ENCODE peak calls at places on chromosomes 13 and 19, in eight cellular contexts. One of them, this sample, is unnamed.

GRCh38 chr13:37811441-37811840 is 58.1 kb downstream of the TRPC4 start:
- DNase-seq in fibroblast of mammary gland: no peak
- DNase-seq in A549: no peak
- DNase-seq in fibroblast of pulmonary artery: peak
- DNase-seq in brain microvascular endothelial cell: peak
- DNase-seq in OCI-LY7: no peak
- DNase-seq in progenitor cell of endocrine pancreas: no peak
- DNase-seq in GM12865: no peak
- DNase-seq in this sample: no peak

GRCh38 chr19:1396019-1396767 is 5.1 kb downstream of the GAMT start:
- DNase-seq in brain microvascular endothelial cell: no peak
- DNase-seq in A549: no peak
- DNase-seq in fibroblast of pulmonary artery: no peak
- DNase-seq in GM12865: no peak
- DNase-seq in OCI-LY7: no peak
- DNase-seq in fibroblast of mammary gland: no peak
- DNase-seq in progenitor cell of endocrine pancreas: no peak
- DNase-seq in this sample: no peak

GRCh38 chr13:110387451-110388140 is 80.5 kb downstream of the COL4A2 start:
- DNase-seq in GM12865: peak
- DNase-seq in OCI-LY7: no peak
- DNase-seq in progenitor cell of endocrine pancreas: no peak
- DNase-seq in fibroblast of pulmonary artery: peak
- DNase-seq in A549: no peak
- DNase-seq in brain microvascular endothelial cell: peak
- DNase-seq in fibroblast of mammary gland: peak
- DNase-seq in this sample: no peak

GRCh38 chr13:98766120-98766519 is 13.6 kb upstream of the SLC15A1 start:
- DNase-seq in GM12865: no peak
- DNase-seq in progenitor cell of endocrine pancreas: no peak
- DNase-seq in OCI-LY7: no peak
- DNase-seq in fibroblast of pulmonary artery: no peak
- DNase-seq in brain microvascular endothelial cell: no peak
- DNase-seq in A549: no peak
- DNase-seq in fibroblast of mammary gland: no peak
- DNase-seq in this sample: no peak

GRCh38 chr13:39269411-39269810 is 231.2 kb downstream of the NHLRC3 start:
- DNase-seq in GM12865: no peak
- DNase-seq in brain microvascular endothelial cell: no peak
- DNase-seq in progenitor cell of endocrine pancreas: no peak
- DNase-seq in OCI-LY7: no peak
- DNase-seq in fibroblast of mammary gland: peak
- DNase-seq in fibroblast of pulmonary artery: no peak
- DNase-seq in A549: no peak
- DNase-seq in this sample: no peak

GRCh38 chr19:39399684-39400465 is 6.8 kb upstream of the ZFP36 start:
- DNase-seq in fibroblast of pulmonary artery: no peak
- DNase-seq in GM12865: no peak
- DNase-seq in brain microvascular endothelial cell: no peak
- DNase-seq in progenitor cell of endocrine pancreas: no peak
- DNase-seq in fibroblast of mammary gland: no peak
- DNase-seq in A549: no peak
- DNase-seq in OCI-LY7: no peak
- DNase-seq in this sample: no peak

GRCh38 chr19:29678484-29679106 is 13.3 kb downstream of the PLEKHF1 start:
- DNase-seq in brain microvascular endothelial cell: no peak
- DNase-seq in OCI-LY7: no peak
- DNase-seq in fibroblast of pulmonary artery: no peak
- DNase-seq in GM12865: no peak
- DNase-seq in A549: no peak
- DNase-seq in progenitor cell of endocrine pancreas: no peak
- DNase-seq in fibroblast of mammary gland: peak
- DNase-seq in this sample: no peak

GRCh38 chr19:44774614-44775013 is 3.1 kb upstream of the CBLC start:
- DNase-seq in GM12865: no peak
- DNase-seq in fibroblast of mammary gland: peak
- DNase-seq in A549: no peak
- DNase-seq in fibroblast of pulmonary artery: no peak
- DNase-seq in progenitor cell of endocrine pancreas: no peak
- DNase-seq in OCI-LY7: no peak
- DNase-seq in brain microvascular endothelial cell: no peak
- DNase-seq in this sample: no peak

GRCh38 chr13:37481005-37481857 is 117.3 kb downstream of the POSTN start:
- DNase-seq in A549: no peak
- DNase-seq in OCI-LY7: no peak
- DNase-seq in fibroblast of pulmonary artery: peak
- DNase-seq in GM12865: no peak
- DNase-seq in fibroblast of mammary gland: peak
- DNase-seq in brain microvascular endothelial cell: no peak
- DNase-seq in progenitor cell of endocrine pancreas: no peak
- DNase-seq in this sample: no peak

GRCh38 chr13:49220035-49220855 is at the start of gene MLNR:
- DNase-seq in GM12865: peak
- DNase-seq in brain microvascular endothelial cell: no peak
- DNase-seq in A549: peak
- DNase-seq in progenitor cell of endocrine pancreas: peak
- DNase-seq in OCI-LY7: no peak
- DNase-seq in fibroblast of mammary gland: peak
- DNase-seq in fibroblast of pulmonary artery: no peak
- DNase-seq in this sample: no peak

GRCh38 chr13:96982672-96983071 is 11.6 kb downstream of the OXGR1 start:
- DNase-seq in fibroblast of pulmonary artery: peak
- DNase-seq in progenitor cell of endocrine pancreas: no peak
- DNase-seq in brain microvascular endothelial cell: peak
- DNase-seq in A549: no peak
- DNase-seq in OCI-LY7: no peak
- DNase-seq in GM12865: no peak
- DNase-seq in fibroblast of mammary gland: peak
- DNase-seq in this sample: no peak

GRCh38 chr19:48004236-48004635 is 9.8 kb downstream of the ELSPBP1 start:
- DNase-seq in GM12865: no peak
- DNase-seq in A549: no peak
- DNase-seq in brain microvascular endothelial cell: no peak
- DNase-seq in fibroblast of mammary gland: no peak
- DNase-seq in fibroblast of pulmonary artery: no peak
- DNase-seq in progenitor cell of endocrine pancreas: no peak
- DNase-seq in OCI-LY7: no peak
- DNase-seq in this sample: no peak

GRCh38 chr19:58372311-58373133 is 8.3 kb downstream of the ZNF837 start:
- DNase-seq in progenitor cell of endocrine pancreas: no peak
- DNase-seq in GM12865: no peak
- DNase-seq in fibroblast of mammary gland: no peak
- DNase-seq in OCI-LY7: peak
- DNase-seq in A549: no peak
- DNase-seq in fibroblast of pulmonary artery: no peak
- DNase-seq in brain microvascular endothelial cell: no peak
- DNase-seq in this sample: no peak

GRCh38 chr13:87669379-87669978 is 1.7 kb upstream of the SLITRK5 start:
- DNase-seq in GM12865: peak
- DNase-seq in OCI-LY7: peak
- DNase-seq in fibroblast of pulmonary artery: peak
- DNase-seq in A549: no peak
- DNase-seq in brain microvascular endothelial cell: no peak
- DNase-seq in progenitor cell of endocrine pancreas: no peak
- DNase-seq in fibroblast of mammary gland: peak
- DNase-seq in this sample: no peak

GRCh38 chr19:371501-372160 is 27.0 kb upstream of the MIER2 start:
- DNase-seq in GM12865: no peak
- DNase-seq in OCI-LY7: peak
- DNase-seq in fibroblast of mammary gland: no peak
- DNase-seq in fibroblast of pulmonary artery: peak
- DNase-seq in A549: no peak
- DNase-seq in brain microvascular endothelial cell: no peak
- DNase-seq in progenitor cell of endocrine pancreas: peak
- DNase-seq in this sample: peak

GRCh38 chr19:873084-874019 is 13.9 kb downstream of the CFD start:
- DNase-seq in fibroblast of mammary gland: peak
- DNase-seq in progenitor cell of endocrine pancreas: no peak
- DNase-seq in fibroblast of pulmonary artery: peak
- DNase-seq in A549: no peak
- DNase-seq in OCI-LY7: peak
- DNase-seq in GM12865: peak
- DNase-seq in brain microvascular endothelial cell: no peak
- DNase-seq in this sample: peak

GRCh38 chr13:42048625-42049453 is at the start of gene DGKH:
- DNase-seq in OCI-LY7: peak
- DNase-seq in fibroblast of pulmonary artery: peak
- DNase-seq in GM12865: peak
- DNase-seq in fibroblast of mammary gland: peak
- DNase-seq in progenitor cell of endocrine pancreas: peak
- DNase-seq in A549: peak
- DNase-seq in brain microvascular endothelial cell: peak
- DNase-seq in this sample: peak

DNA sequence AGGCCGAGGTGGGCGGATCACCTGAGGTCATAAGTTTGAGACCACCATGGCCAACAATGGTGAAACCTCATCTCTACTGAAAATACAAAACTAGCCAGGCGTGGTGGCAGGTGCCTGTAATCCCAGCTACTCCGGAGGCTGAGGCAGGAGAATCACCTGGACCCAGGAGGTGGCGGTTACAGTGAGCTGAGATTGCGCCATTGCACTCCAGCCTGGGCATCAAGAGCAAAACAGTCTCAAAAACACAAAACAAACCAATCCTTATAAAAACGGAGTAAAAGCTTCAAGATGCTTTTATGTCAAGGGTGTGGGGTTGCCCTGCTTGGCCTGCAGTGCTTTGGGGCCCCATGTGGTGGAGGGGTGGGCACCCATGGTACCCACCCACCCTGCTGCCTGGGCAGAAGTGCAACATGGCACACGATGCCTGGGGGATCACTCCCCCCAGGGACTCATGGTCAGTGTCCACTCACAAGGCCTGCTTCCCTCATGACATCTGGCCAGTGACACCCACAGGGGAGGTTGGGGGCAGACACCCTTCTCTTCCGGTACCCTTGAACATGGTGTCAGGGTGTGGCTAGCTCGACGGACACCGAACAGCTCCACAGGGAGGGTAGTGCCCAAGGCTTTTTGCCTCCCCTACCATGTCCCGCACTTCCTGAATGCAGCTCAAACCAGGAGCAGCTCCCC is 7.4 kb downstream of the ACP4 start:
- DNase-seq in A549: no peak
- DNase-seq in progenitor cell of endocrine pancreas: no peak
- DNase-seq in OCI-LY7: no peak
- DNase-seq in GM12865: no peak
- DNase-seq in fibroblast of pulmonary artery: no peak
- DNase-seq in brain microvascular endothelial cell: no peak
- DNase-seq in fibroblast of mammary gland: no peak
- DNase-seq in this sample: no peak
- TF ChIP-seq CTCF in A549: no peak
- TF ChIP-seq CTCF in progenitor cell of endocrine pancreas: no peak
- TF ChIP-seq CTCF in OCI-LY7: no peak
- TF ChIP-seq CTCF in GM12865: no peak
- TF ChIP-seq CTCF in fibroblast of pulmonary artery: no peak
- TF ChIP-seq CTCF in brain microvascular endothelial cell: no peak
- TF ChIP-seq CTCF in fibroblast of mammary gland: no peak
- TF ChIP-seq CTCF in this sample: no peak

GRCh38 chr19:4447327-4448146 is 10.1 kb downstream of the UBXN6 start:
- DNase-seq in OCI-LY7: no peak
- DNase-seq in fibroblast of mammary gland: no peak
- DNase-seq in A549: no peak
- DNase-seq in fibroblast of pulmonary artery: no peak
- DNase-seq in brain microvascular endothelial cell: no peak
- DNase-seq in GM12865: no peak
- DNase-seq in progenitor cell of endocrine pancreas: no peak
- DNase-seq in this sample: no peak
- TF ChIP-seq CTCF in OCI-LY7: no peak
- TF ChIP-seq CTCF in fibroblast of mammary gland: no peak
- TF ChIP-seq CTCF in A549: no peak
- TF ChIP-seq CTCF in fibroblast of pulmonary artery: no peak
- TF ChIP-seq CTCF in brain microvascular endothelial cell: peak
- TF ChIP-seq CTCF in GM12865: no peak
- TF ChIP-seq CTCF in progenitor cell of endocrine pancreas: no peak
- TF ChIP-seq CTCF in this sample: no peak

GRCh38 chr19:7326105-7326877 is 22.4 kb upstream of the ARHGEF18 start:
- DNase-seq in A549: no peak
- DNase-seq in progenitor cell of endocrine pancreas: no peak
- DNase-seq in OCI-LY7: peak
- DNase-seq in fibroblast of mammary gland: peak
- DNase-seq in brain microvascular endothelial cell: peak
- DNase-seq in fibroblast of pulmonary artery: peak
- DNase-seq in GM12865: peak
- DNase-seq in this sample: peak
- TF ChIP-seq CTCF in A549: peak
- TF ChIP-seq CTCF in progenitor cell of endocrine pancreas: peak
- TF ChIP-seq CTCF in OCI-LY7: peak
- TF ChIP-seq CTCF in fibroblast of mammary gland: peak
- TF ChIP-seq CTCF in brain microvascular endothelial cell: peak
- TF ChIP-seq CTCF in fibroblast of pulmonary artery: peak
- TF ChIP-seq CTCF in GM12865: peak
- TF ChIP-seq CTCF in this sample: peak

GRCh38 chr13:80362488-80362887 is 21.6 kb upstream of the SPRY2 start:
- DNase-seq in fibroblast of mammary gland: no peak
- DNase-seq in progenitor cell of endocrine pancreas: no peak
- DNase-seq in OCI-LY7: no peak
- DNase-seq in A549: no peak
- DNase-seq in fibroblast of pulmonary artery: no peak
- DNase-seq in brain microvascular endothelial cell: no peak
- DNase-seq in GM12865: no peak
- DNase-seq in this sample: no peak

GRCh38 chr13:80360298-80360827 is 19.4 kb upstream of the SPRY2 start:
- DNase-seq in fibroblast of mammary gland: no peak
- DNase-seq in OCI-LY7: no peak
- DNase-seq in progenitor cell of endocrine pancreas: no peak
- DNase-seq in fibroblast of pulmonary artery: no peak
- DNase-seq in brain microvascular endothelial cell: no peak
- DNase-seq in GM12865: no peak
- DNase-seq in A549: no peak
- DNase-seq in this sample: no peak

GRCh38 chr13:80361298-80361697 is 20.4 kb upstream of the SPRY2 start:
- DNase-seq in progenitor cell of endocrine pancreas: no peak
- DNase-seq in OCI-LY7: no peak
- DNase-seq in A549: no peak
- DNase-seq in GM12865: no peak
- DNase-seq in fibroblast of pulmonary artery: no peak
- DNase-seq in brain microvascular endothelial cell: no peak
- DNase-seq in fibroblast of mammary gland: no peak
- DNase-seq in this sample: no peak

GRCh38 chr13:80363890-80364503 is 23.1 kb upstream of the SPRY2 start:
- DNase-seq in fibroblast of pulmonary artery: peak
- DNase-seq in OCI-LY7: peak
- DNase-seq in fibroblast of mammary gland: peak
- DNase-seq in progenitor cell of endocrine pancreas: no peak
- DNase-seq in brain microvascular endothelial cell: no peak
- DNase-seq in A549: no peak
- DNase-seq in GM12865: peak
- DNase-seq in this sample: no peak

DNA sequence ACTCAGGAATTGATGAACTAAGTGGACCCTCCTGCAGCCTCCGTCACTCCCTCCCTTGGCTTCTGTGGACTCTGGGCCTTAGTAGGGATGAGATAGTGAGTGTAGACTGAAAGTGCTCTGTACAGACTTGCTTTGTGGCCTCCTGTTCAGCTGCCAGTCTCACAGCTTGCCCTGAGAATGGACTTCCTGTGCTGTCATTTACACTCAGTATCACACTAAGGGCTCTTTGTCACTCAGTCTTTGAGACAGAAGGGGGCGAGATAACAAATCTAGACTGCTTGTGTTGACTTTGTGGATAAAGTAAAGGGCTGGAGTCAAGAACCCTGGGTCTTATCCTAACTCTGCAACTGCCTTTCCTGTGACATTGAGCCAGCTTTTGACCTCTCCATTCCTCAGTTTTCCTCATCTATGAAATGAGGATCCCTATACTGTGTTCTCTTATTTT is 21.0 kb upstream of the SPRY2 start:
- DNase-seq in OCI-LY7: peak
- DNase-seq in progenitor cell of endocrine pancreas: no peak
- DNase-seq in GM12865: peak
- DNase-seq in fibroblast of mammary gland: no peak
- DNase-seq in fibroblast of pulmonary artery: no peak
- DNase-seq in brain microvascular endothelial cell: peak
- DNase-seq in A549: no peak
- DNase-seq in this sample: no peak
- TF ChIP-seq CTCF in OCI-LY7: peak
- TF ChIP-seq CTCF in progenitor cell of endocrine pancreas: no peak
- TF ChIP-seq CTCF in GM12865: no peak
- TF ChIP-seq CTCF in fibroblast of mammary gland: no peak
- TF ChIP-seq CTCF in fibroblast of pulmonary artery: no peak
- TF ChIP-seq CTCF in brain microvascular endothelial cell: peak
- TF ChIP-seq CTCF in A549: no peak
- TF ChIP-seq CTCF in this sample: peak